ENCODE peak calls at places on chromosomes 16 and 17, in eight cellular contexts. D is GM12878, P is GM12891, U is H1, Z is stomach, C is ovary, M is heart left ventricle, I is breast epithelium. O is an unnamed sample.

GRCh38 chr16:89325861-89326471 is 108.5 kb downstream of the ZNF778 start:
- DNase-seq in D (no peak), P (no peak), U (no peak), Z (peak; percentile 72), C (no peak), M (peak; percentile 74), I (no peak), O (peak; percentile 72)

GRCh38 chr17:19304209-19304608 is 58.3 kb downstream of the B9D1 start:
- DNase-seq in D (no peak), P (no peak), U (no peak), Z (peak; percentile 53), C (no peak), M (peak; percentile 71), I (no peak), O (peak; percentile 74)

GRCh38 chr17:2710804-2711607 is 558 bp downstream of the CLUH start:
- DNase-seq in D (no peak), P (no peak), U (no peak), Z (no peak), C (peak; percentile 53), M (no peak), I (no peak), O (peak; percentile 41)

GRCh38 chr17:61380836-61381525 is 18.7 kb upstream of the TBX2 start:
- DNase-seq in D (no peak), P (no peak), U (no peak), Z (no peak), C (no peak), M (no peak), I (no peak), O (no peak)

GRCh38 chr17:6494239-6494941 is 50.1 kb downstream of the PIMREG start:
- DNase-seq in D (no peak), P (no peak), U (no peak), Z (no peak), C (peak; percentile 30), M (no peak), I (no peak), O (peak; percentile 48)

GRCh38 chr17:49997256-49997735 is 2.3 kb upstream of the DLX3 start:
- DNase-seq in D (no peak), P (no peak), U (no peak), Z (no peak), C (no peak), M (no peak), I (no peak), O (no peak)

GRCh38 chr17:72591500-72592241 is 470.9 kb downstream of the SOX9 start:
- DNase-seq in D (no peak), P (no peak), U (no peak), Z (no peak), C (no peak), M (no peak), I (no peak), O (no peak)

GRCh38 chr16:31916056-31916488 is 42.5 kb downstream of the ZNF267 start:
- DNase-seq in D (no peak), P (no peak), U (no peak), Z (no peak), C (no peak), M (no peak), I (no peak), O (no peak)

GRCh38 chr16:48099455-48099854 is 56.3 kb downstream of the ABCC12 start:
- DNase-seq in D (no peak), P (no peak), U (no peak), Z (no peak), C (no peak), M (peak; percentile 43), I (no peak), O (no peak)

GRCh38 chr17:80082403-80083135 is 18.8 kb upstream of the GAA start:
- DNase-seq in D (no peak), P (peak; percentile 74), U (peak; percentile 50), Z (peak; percentile 70), C (peak; percentile 63), M (peak; percentile 50), I (peak; percentile 66), O (peak; percentile 57)

GRCh38 chr17:66507103-66507923 is 204.9 kb downstream of the PRKCA start:
- DNase-seq in D (no peak), P (no peak), U (no peak), Z (no peak), C (peak; percentile 33), M (no peak), I (no peak), O (no peak)

GRCh38 chr16:83779881-83780280 is 27.9 kb upstream of the HSBP1 start:
- DNase-seq in D (no peak), P (no peak), U (no peak), Z (no peak), C (no peak), M (no peak), I (no peak), O (no peak)

GRCh38 chr17:80035937-80036714 is at the start of gene CCDC40:
- DNase-seq in D (no peak), P (peak; percentile 74), U (no peak), Z (peak; percentile 87), C (peak; percentile 85), M (peak; percentile 88), I (peak; percentile 83), O (peak; percentile 87)

GRCh38 chr17:55432358-55433028 is 10.9 kb upstream of the MMD start:
- DNase-seq in D (no peak), P (no peak), U (no peak), Z (no peak), C (no peak), M (no peak), I (no peak), O (no peak)

GRCh38 chr17:78726471-78727010 is 55.5 kb downstream of the CYTH1 start:
- DNase-seq in D (no peak), P (no peak), U (no peak), Z (no peak), C (no peak), M (no peak), I (no peak), O (no peak)

GRCh38 chr17:45948881-45949624 is 50.0 kb upstream of the STH start:
- DNase-seq in D (no peak), P (peak; percentile 75), U (peak; percentile 39), Z (peak; percentile 81), C (peak; percentile 75), M (peak; percentile 67), I (peak; percentile 74), O (peak; percentile 76)

GRCh38 chr17:17835415-17836249 is 1.2 kb downstream of the SREBF1 start:
- DNase-seq in D (no peak), P (no peak), U (no peak), Z (no peak), C (peak; percentile 34), M (no peak), I (no peak), O (no peak)

GRCh38 chr17:17837380-17837821 is 615 bp upstream of the SREBF1 start:
- DNase-seq in D (no peak), P (no peak), U (no peak), Z (no peak), C (peak; percentile 33), M (peak; percentile 76), I (no peak), O (no peak)

GRCh38 chr17:17836818-17837379 is at the start of gene SREBF1:
- DNase-seq in D (no peak), P (peak; percentile 72), U (peak; percentile 59), Z (peak; percentile 61), C (peak; percentile 70), M (peak; percentile 72), I (no peak), O (peak; percentile 73)

GRCh38 chr17:17834974-17835373 is 1.8 kb downstream of the SREBF1 start:
- DNase-seq in D (no peak), P (no peak), U (no peak), Z (no peak), C (no peak), M (no peak), I (no peak), O (no peak)

DNA sequence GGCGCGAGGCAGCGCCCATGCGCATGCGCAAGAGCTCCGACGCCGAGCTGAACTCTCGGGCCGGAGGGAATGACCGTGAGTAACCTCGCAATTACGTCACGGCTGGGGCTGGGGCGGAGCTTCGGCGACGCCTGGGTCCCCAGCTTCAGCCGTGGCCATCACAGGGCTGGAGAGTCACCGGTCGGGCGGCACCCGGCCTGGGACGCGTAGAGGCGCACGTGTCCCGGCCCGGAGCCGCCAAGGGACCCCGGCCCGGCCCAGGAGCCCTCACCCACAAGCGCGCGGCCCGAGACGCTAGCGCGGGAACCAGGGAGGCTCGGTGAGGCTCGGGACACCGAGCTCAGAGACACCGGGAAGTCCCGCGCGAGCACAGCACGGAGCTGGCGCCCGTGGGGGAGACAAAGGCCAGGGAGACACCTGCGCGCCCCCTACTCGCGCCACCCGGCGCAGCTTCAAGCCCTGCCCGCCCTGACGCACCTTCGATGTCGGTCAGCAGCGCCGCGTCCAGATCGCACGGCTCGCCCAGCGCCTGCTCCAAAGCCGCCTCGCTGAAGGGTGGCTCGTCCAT is 452 bp downstream of the SREBF1 start:
- DNase-seq in D (peak; percentile 85), P (peak; percentile 93), U (peak; percentile 89), Z (peak; percentile 99), C (peak; percentile 97), M (peak; percentile 99), I (peak; percentile 98), O (peak; percentile 99)
- TF ChIP-seq POLR2A in D (peak; percentile 98), P (peak; percentile 73), U (peak; percentile 81), Z (peak; percentile 94), C (peak; percentile 91), M (peak; percentile 99), I (peak; percentile 98), O (peak; percentile 99)

GRCh38 chr16:81703177-81704155 is 75.6 kb upstream of the PLCG2 start:
- DNase-seq in D (no peak), P (no peak), U (no peak), Z (no peak), C (peak; percentile 83), M (no peak), I (no peak), O (no peak)
- TF ChIP-seq POLR2A in D (no peak), P (no peak), U (no peak), Z (no peak), C (no peak), M (no peak), I (no peak), O (no peak)

GRCh38 chr17:9079461-9080103 is 58.3 kb downstream of the NTN1 start:
- DNase-seq in D (no peak), P (no peak), U (no peak), Z (no peak), C (no peak), M (no peak), I (no peak), O (no peak)

GRCh38 chr17:9080983-9081382 is 59.7 kb downstream of the NTN1 start:
- DNase-seq in D (no peak), P (no peak), U (no peak), Z (no peak), C (no peak), M (no peak), I (no peak), O (no peak)

GRCh38 chr17:9080296-9080914 is 59.1 kb downstream of the NTN1 start:
- DNase-seq in D (no peak), P (no peak), U (no peak), Z (no peak), C (no peak), M (no peak), I (no peak), O (no peak)
- TF ChIP-seq POLR2A in D (no peak), P (no peak), U (no peak), Z (no peak), C (no peak), M (no peak), I (no peak), O (no peak)

GRCh38 chr16:77211880-77212735 is 12.9 kb downstream of the SYCE1L start:
- DNase-seq in D (no peak), P (peak; percentile 74), U (peak; percentile 80), Z (peak; percentile 47), C (peak; percentile 80), M (peak; percentile 48), I (peak; percentile 65), O (peak; percentile 73)
- TF ChIP-seq POLR2A in D (peak; percentile 75), P (no peak), U (peak; percentile 88), Z (no peak), C (no peak), M (no peak), I (no peak), O (peak; percentile 51)

O was measured in transverse colon.